ENCODE peak calls at places on chromosomes 4 and X, in seven cellular contexts. J is lower lobe of right lung; P is AG09309; V is psoas muscle; O is activated CD8-positive, alpha-beta T cell treated with anti-CD3 and anti-CD28 coated beads for 36 hours; Q is heart left ventricle; B is right lobe of liver. X is an unnamed sample.

GRCh38 chr4:111628437-111628836 is 516.8 kb upstream of the FAM241A start:
- DNase-seq in J (no peak), P (no peak), V (no peak), O (no peak), Q (no peak), B (no peak), X (no peak)

GRCh38 chr4:87114245-87115062 is 106.0 kb downstream of the KLHL8 start:
- DNase-seq in J (no peak), P (no peak), V (no peak), O (no peak), Q (no peak), B (no peak), X (no peak)

GRCh38 chrX:110755061-110755460 is 40.6 kb downstream of the CHRDL1 start:
- DNase-seq in J (no peak), P (no peak), V (no peak), O (no peak), Q (no peak), B (no peak), X (no peak)

GRCh38 chr4:2827071-2827873 is 16.4 kb upstream of the ADD1 start:
- DNase-seq in J (peak; percentile 31), P (no peak), V (peak; percentile 39), O (no peak), Q (peak; percentile 25), B (no peak), X (no peak)

GRCh38 chrX:6449946-6450345 is 85.0 kb downstream of the VCX3A start:
- DNase-seq in J (no peak), P (no peak), V (no peak), O (no peak), Q (no peak), B (no peak), X (no peak)

GRCh38 chr4:7068883-7069282 is 1.0 kb upstream of the GRPEL1 start:
- DNase-seq in J (no peak), P (no peak), V (no peak), O (peak; percentile 19), Q (no peak), B (no peak), X (no peak)

GRCh38 chrX:119853449-119853848 is 686 bp upstream of the UPF3B start:
- DNase-seq in J (no peak), P (no peak), V (no peak), O (no peak), Q (no peak), B (no peak), X (no peak)

GRCh38 chr4:55435136-55435535 is 39.4 kb downstream of the TMEM165 start:
- DNase-seq in J (no peak), P (no peak), V (no peak), O (peak; percentile 52), Q (no peak), B (no peak), X (no peak)

GRCh38 chrX:16666541-16666940 is 16.6 kb downstream of the S100G start:
- DNase-seq in J (no peak), P (no peak), V (no peak), O (no peak), Q (no peak), B (no peak), X (no peak)

GRCh38 chrX:16665089-16665488 is 15.1 kb downstream of the S100G start:
- DNase-seq in J (no peak), P (no peak), V (no peak), O (no peak), Q (no peak), B (no peak), X (no peak)

DNA sequence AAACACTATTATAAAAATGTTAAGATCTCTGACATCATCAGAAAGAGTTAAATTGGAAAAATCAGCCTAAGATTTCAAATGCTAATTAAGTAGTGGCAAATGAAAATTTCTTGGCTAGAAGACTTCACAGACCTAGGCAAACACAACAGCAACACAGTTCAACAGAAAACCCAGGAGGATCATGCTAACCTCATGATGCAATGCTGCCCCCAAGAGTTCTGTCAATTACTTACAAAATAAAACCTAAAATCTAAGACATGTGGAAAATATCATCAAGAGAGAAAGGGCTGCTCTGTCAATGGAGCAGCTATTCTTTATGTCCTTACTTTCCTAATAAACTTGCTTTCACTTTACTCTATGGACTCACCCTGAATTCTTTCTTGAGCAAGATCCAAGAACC is 21.0 kb downstream of the S100G start:
- DNase-seq in J (no peak), P (no peak), V (no peak), O (peak; percentile 26), Q (no peak), B (no peak), X (no peak)
- TF ChIP-seq CTCF in J (no peak), P (peak; percentile 45), V (peak; percentile 40), O (peak; percentile 16), Q (peak; percentile 39), B (no peak), X (no peak)

GRCh38 chr4:41061482-41062185 is 152.7 kb downstream of the APBB2 start:
- DNase-seq in J (no peak), P (no peak), V (no peak), O (no peak), Q (no peak), B (no peak), X (no peak)
- TF ChIP-seq CTCF in J (no peak), P (no peak), V (no peak), O (no peak), Q (no peak), B (no peak), X (no peak)

GRCh38 chrX:35289952-35290351 is 347.4 kb downstream of the FAM47B start:
- DNase-seq in J (no peak), P (no peak), V (no peak), O (no peak), Q (no peak), B (no peak), X (no peak)

GRCh38 chrX:35288657-35289056 is 346.1 kb downstream of the FAM47B start:
- DNase-seq in J (no peak), P (no peak), V (no peak), O (no peak), Q (no peak), B (no peak), X (no peak)

GRCh38 chrX:35291013-35291412 is 348.4 kb downstream of the FAM47B start:
- DNase-seq in J (no peak), P (no peak), V (no peak), O (no peak), Q (no peak), B (no peak), X (no peak)

GRCh38 chrX:35292522-35292921 is 349.9 kb downstream of the FAM47B start:
- DNase-seq in J (no peak), P (no peak), V (no peak), O (no peak), Q (no peak), B (no peak), X (no peak)
- TF ChIP-seq CTCF in J (no peak), P (no peak), V (no peak), O (no peak), Q (no peak), B (no peak), X (no peak)

DNA sequence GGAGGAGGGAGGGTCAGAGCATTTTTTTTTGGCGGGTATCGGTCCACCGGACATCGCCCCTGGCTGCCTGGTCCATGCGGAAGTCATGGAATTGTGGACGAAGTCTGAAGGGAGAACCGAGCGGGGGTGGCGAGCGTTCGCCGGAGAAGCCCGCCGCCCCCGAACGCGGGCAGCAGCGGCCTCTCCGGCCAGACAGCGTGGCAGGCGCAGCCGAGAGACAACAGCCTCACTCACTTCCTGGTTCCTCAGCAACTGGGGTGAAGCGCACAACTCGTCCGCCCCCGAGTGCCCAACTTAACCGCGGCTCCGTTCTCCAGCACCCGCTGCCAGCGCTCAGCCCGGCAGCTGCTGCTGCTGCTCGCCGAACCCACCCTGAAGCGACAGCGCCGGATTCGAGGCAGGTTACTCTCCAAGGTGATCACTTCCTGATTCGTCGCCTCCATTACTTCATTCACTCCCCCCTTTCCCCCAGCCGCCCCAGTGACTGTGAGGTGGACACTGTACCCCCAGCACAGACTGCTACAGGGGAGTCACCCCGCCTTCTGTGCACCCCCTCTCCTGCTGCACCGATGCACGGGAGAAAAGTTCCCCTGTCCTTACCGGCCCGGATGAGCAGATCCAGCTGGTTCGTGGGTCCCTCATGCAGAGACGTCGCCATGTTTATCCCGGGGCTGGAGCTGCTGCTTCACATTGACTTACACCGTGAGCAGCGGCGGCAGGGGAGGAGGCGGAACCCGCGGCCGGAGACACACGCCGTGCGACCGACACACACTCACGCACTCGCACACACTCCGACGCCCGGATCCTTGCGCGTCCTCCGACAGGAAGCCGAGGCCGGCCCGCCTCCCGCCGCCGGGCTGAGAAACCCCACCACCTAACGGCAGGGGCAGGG is 68.2 kb downstream of the NOCT start:
- DNase-seq in J (peak; percentile 95), P (peak; percentile 67), V (peak; percentile 96), O (peak; percentile 88), Q (peak; percentile 92), B (peak; percentile 75), X (peak; percentile 73)
- TF ChIP-seq CTCF in J (peak; percentile 55), P (peak; percentile 6), V (peak; percentile 43), O (no peak), Q (peak; percentile 54), B (peak; percentile 39), X (no peak)

X was measured in natural killer cell.